ENCODE peak calls at places on chromosomes 6 and 20, in five cellular contexts. B is T-helper 17 cell, R is Ammon's horn, I is AG04449, U is DMS153. Y is an unnamed sample.

GRCh38 chr20:20463933-20464374 is 96.0 kb downstream of the INSM1 start:
- DNase-seq in B (no peak), R (peak; percentile 79), I (no peak), U (peak; percentile 49), Y (peak; percentile 43)

GRCh38 chr20:57076202-57076651 is 190.2 kb downstream of the BMP7 start:
- DNase-seq in B (no peak), R (no peak), I (peak; percentile 28), U (no peak), Y (no peak)

GRCh38 chr6:39137235-39137634 is 22.2 kb upstream of the SAYSD1 start:
- DNase-seq in B (peak; percentile 8), R (no peak), I (no peak), U (no peak), Y (no peak)

GRCh38 chr6:123509112-123509511 is 127.6 kb downstream of the TRDN start:
- DNase-seq in B (no peak), R (no peak), I (no peak), U (no peak), Y (no peak)

GRCh38 chr6:143337201-143337949 is 113.1 kb downstream of the ADAT2 start:
- DNase-seq in B (peak; percentile 29), R (no peak), I (no peak), U (no peak), Y (no peak)

GRCh38 chr6:118562959-118563358 is 14.9 kb downstream of the PLN start:
- DNase-seq in B (no peak), R (no peak), I (no peak), U (no peak), Y (no peak)

GRCh38 chr20:35329435-35330139 is 37.4 kb upstream of the FAM83C start:
- DNase-seq in B (no peak), R (no peak), I (no peak), U (peak; percentile 15), Y (no peak)

GRCh38 chr20:20548527-20549266 is 163.7 kb downstream of the RALGAPA2 start:
- DNase-seq in B (no peak), R (no peak), I (no peak), U (peak; percentile 84), Y (no peak)

GRCh38 chr20:61815678-61816077 is 250.0 kb downstream of the TAF4 start:
- DNase-seq in B (no peak), R (no peak), I (no peak), U (no peak), Y (no peak)

GRCh38 chr20:21111416-21111815 is 5.3 kb upstream of the LINC00237 start:
- DNase-seq in B (no peak), R (no peak), I (no peak), U (no peak), Y (no peak)

GRCh38 chr20:53934421-53935352 is 135.7 kb downstream of the BCAS1 start:
- DNase-seq in B (no peak), R (no peak), I (no peak), U (no peak), Y (no peak)

GRCh38 chr6:16397623-16398022 is 159.2 kb downstream of the GMPR start:
- DNase-seq in B (no peak), R (no peak), I (no peak), U (no peak), Y (no peak)

GRCh38 chr6:107132330-107132954 is 17.1 kb upstream of the BEND3 start:
- DNase-seq in B (no peak), R (peak; percentile 26), I (no peak), U (peak; percentile 26), Y (no peak)